ENCODE peak calls at places on chromosomes 6 and 20, in six cellular contexts. B, O, S, Z, R and Q are unnamed samples.
A peak's percentile ranks its signal among the peaks of the same experiment; 100 is the strongest.

GRCh38 chr20:8293791-8294190 is 161.7 kb downstream of the PLCB1 start:
- DNase-seq in B (no peak), O (peak; percentile 12), S (no peak), Z (no peak), R (no peak), Q (no peak)

GRCh38 chr6:11618533-11618932 is 81.0 kb downstream of the TMEM170B start:
- DNase-seq in B (no peak), O (peak; percentile 49), S (no peak), Z (peak; percentile 56), R (no peak), Q (no peak)

GRCh38 chr6:130697661-130698535 is 129.3 kb upstream of the SMLR1 start:
- DNase-seq in B (no peak), O (peak; percentile 66), S (no peak), Z (peak; percentile 62), R (no peak), Q (no peak)

GRCh38 chr6:69719602-69720193 is 77.1 kb downstream of the LMBRD1 start:
- DNase-seq in B (no peak), O (peak; percentile 37), S (no peak), Z (peak; percentile 50), R (no peak), Q (no peak)

GRCh38 chr6:31042801-31043200 is 32.5 kb downstream of the MUC22 start:
- DNase-seq in B (no peak), O (peak; percentile 50), S (peak; percentile 54), Z (peak; percentile 80), R (peak; percentile 58), Q (no peak)

GRCh38 chr6:52522151-52522626 is 54.7 kb downstream of the TRAM2 start:
- DNase-seq in B (peak; percentile 84), O (peak; percentile 79), S (no peak), Z (no peak), R (peak; percentile 35), Q (no peak)

GRCh38 chr20:63855363-63856110 is 5.8 kb upstream of the ABHD16B start:
- DNase-seq in B (no peak), O (no peak), S (no peak), Z (no peak), R (no peak), Q (no peak)

GRCh38 chr20:31572042-31572700 is 32.9 kb upstream of the ID1 start:
- DNase-seq in B (no peak), O (no peak), S (no peak), Z (no peak), R (no peak), Q (no peak)

GRCh38 chr6:69865126-69865525 is 1.2 kb upstream of the COL19A1 start:
- DNase-seq in B (no peak), O (peak; percentile 39), S (no peak), Z (peak; percentile 46), R (no peak), Q (no peak)

GRCh38 chr20:44742304-44743079 is 3.2 kb upstream of the KCNK15 start:
- DNase-seq in B (no peak), O (no peak), S (no peak), Z (no peak), R (no peak), Q (no peak)

GRCh38 chr6:139142267-139142666 is 7.4 kb downstream of the HECA start:
- DNase-seq in B (no peak), O (no peak), S (no peak), Z (no peak), R (no peak), Q (no peak)

GRCh38 chr20:33945391-33946079 is 48.2 kb upstream of the RALY start:
- DNase-seq in B (no peak), O (peak; percentile 93), S (no peak), Z (peak; percentile 58), R (no peak), Q (peak; percentile 77)

GRCh38 chr6:356828-357251 is 34.7 kb upstream of the IRF4 start:
- DNase-seq in B (peak; percentile 68), O (no peak), S (peak; percentile 51), Z (no peak), R (no peak), Q (no peak)

GRCh38 chr20:5919634-5920544 is 30.4 kb downstream of the TRMT6 start:
- DNase-seq in B (no peak), O (no peak), S (no peak), Z (peak; percentile 52), R (no peak), Q (peak; percentile 46)

GRCh38 chr6:50821431-50822077 is 2.9 kb downstream of the TFAP2B start:
- DNase-seq in B (no peak), O (no peak), S (no peak), Z (no peak), R (no peak), Q (no peak)

GRCh38 chr20:11170025-11170424 is 496.2 kb upstream of the JAG1 start:
- DNase-seq in B (no peak), O (no peak), S (no peak), Z (no peak), R (no peak), Q (no peak)

GRCh38 chr6:39997101-39997635 is 62.9 kb upstream of the MOCS1 start:
- DNase-seq in B (no peak), O (no peak), S (no peak), Z (no peak), R (no peak), Q (no peak)

GRCh38 chr20:48745330-48745729 is 82.5 kb downstream of the PREX1 start:
- DNase-seq in B (no peak), O (no peak), S (no peak), Z (no peak), R (no peak), Q (no peak)

GRCh38 chr6:118544105-118544504 is 4.0 kb upstream of the PLN start:
- DNase-seq in B (no peak), O (no peak), S (no peak), Z (no peak), R (no peak), Q (no peak)

GRCh38 chr6:14732845-14733757 is 512.8 kb upstream of the JARID2 start:
- DNase-seq in B (no peak), O (peak; percentile 79), S (no peak), Z (peak; percentile 95), R (no peak), Q (peak; percentile 78)

GRCh38 chr6:113329942-113330897 is 526.9 kb upstream of the MARCKS start:
- DNase-seq in B (no peak), O (no peak), S (no peak), Z (no peak), R (no peak), Q (no peak)

GRCh38 chr6:10082385-10082784 is 332.5 kb downstream of the TFAP2A start:
- DNase-seq in B (no peak), O (no peak), S (no peak), Z (peak; percentile 49), R (no peak), Q (peak; percentile 49)

GRCh38 chr6:112877134-112878100 is 530.3 kb downstream of the RFPL4B start:
- DNase-seq in B (no peak), O (peak; percentile 93), S (no peak), Z (peak; percentile 28), R (no peak), Q (no peak)

GRCh38 chr6:17212541-17213371 is 68.4 kb upstream of the RBM24 start:
- DNase-seq in B (peak; percentile 68), O (no peak), S (no peak), Z (no peak), R (no peak), Q (no peak)

GRCh38 chr6:108609276-108609769 is 48.6 kb downstream of the FOXO3 start:
- DNase-seq in B (no peak), O (peak; percentile 83), S (no peak), Z (peak; percentile 81), R (no peak), Q (no peak)
- H3K27ac ChIP-seq in B (peak overlapping the region; percentile 65), O (no peak overlapping the region), S (no peak overlapping the region), Z (peak overlapping the region; percentile 85), R (peak overlapping the region; percentile 80), Q (peak overlapping the region; percentile 52)

GRCh38 chr6:168226832-168227434 is 92.6 kb downstream of the DACT2 start:
- DNase-seq in B (no peak), O (no peak), S (no peak), Z (no peak), R (no peak), Q (peak; percentile 6)
- H3K27ac ChIP-seq in B (no peak overlapping the region), O (no peak overlapping the region), S (no peak overlapping the region), Z (no peak overlapping the region), R (peak overlapping the region; percentile 58), Q (no peak overlapping the region)

GRCh38 chr6:28876702-28877101 is 47.1 kb downstream of the TRIM27 start:
- DNase-seq in B (no peak), O (no peak), S (no peak), Z (no peak), R (no peak), Q (no peak)
- H3K27ac ChIP-seq in B (no peak overlapping the region), O (no peak overlapping the region), S (no peak overlapping the region), Z (no peak overlapping the region), R (no peak overlapping the region), Q (no peak overlapping the region)

GRCh38 chr20:3804781-3805180 is 8.7 kb downstream of the CDC25B start:
- DNase-seq in B (no peak), O (no peak), S (peak; percentile 34), Z (no peak), R (no peak), Q (no peak)
- H3K27ac ChIP-seq in B (peak overlapping the region; percentile 96), O (peak overlapping the region; percentile 96), S (peak overlapping the region; percentile 83), Z (no peak overlapping the region), R (peak overlapping the region; percentile 95), Q (peak overlapping the region; percentile 98)

DNA sequence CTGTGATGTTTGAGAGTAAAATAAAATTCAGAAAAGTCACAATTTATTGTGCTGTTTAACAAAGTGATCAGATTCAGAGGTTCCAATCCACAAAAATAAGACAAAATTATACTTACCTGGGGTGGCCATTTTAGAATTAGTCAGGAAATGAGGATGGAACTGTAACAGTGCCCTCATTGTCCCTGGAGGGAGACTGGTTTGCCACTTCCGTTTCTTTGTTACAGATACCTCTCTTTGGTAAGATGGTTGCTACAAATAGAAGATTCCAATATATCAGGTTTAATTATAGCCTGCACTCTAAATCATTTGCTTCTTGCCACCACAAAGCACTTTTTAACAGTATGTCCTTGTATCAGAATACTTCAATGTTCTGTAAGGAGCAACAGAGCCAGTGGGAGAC is 95.6 kb downstream of the CTNNBL1 start:
- DNase-seq in B (no peak), O (no peak), S (no peak), Z (no peak), R (no peak), Q (no peak)
- H3K27ac ChIP-seq in B (no peak overlapping the region), O (no peak overlapping the region), S (no peak overlapping the region), Z (no peak overlapping the region), R (no peak overlapping the region), Q (no peak overlapping the region)

GRCh38 chr6:93549868-93550267 is 130.5 kb upstream of the EPHA7 start:
- DNase-seq in B (no peak), O (no peak), S (no peak), Z (peak; percentile 15), R (no peak), Q (no peak)

GRCh38 chr6:93554018-93554417 is 134.7 kb upstream of the EPHA7 start:
- DNase-seq in B (no peak), O (no peak), S (no peak), Z (no peak), R (no peak), Q (no peak)

GRCh38 chr6:93550551-93551276 is 131.4 kb upstream of the EPHA7 start:
- DNase-seq in B (no peak), O (no peak), S (no peak), Z (peak; percentile 20), R (no peak), Q (no peak)
- H3K27ac ChIP-seq in B (no peak overlapping the region), O (no peak overlapping the region), S (no peak overlapping the region), Z (no peak overlapping the region), R (no peak overlapping the region), Q (no peak overlapping the region)

GRCh38 chr20:9483131-9483530 is 31.3 kb upstream of the LAMP5 start:
- DNase-seq in B (no peak), O (peak; percentile 35), S (no peak), Z (no peak), R (no peak), Q (no peak)
- H3K27ac ChIP-seq in B (no peak overlapping the region), O (no peak overlapping the region), S (no peak overlapping the region), Z (no peak overlapping the region), R (no peak overlapping the region), Q (no peak overlapping the region)